ENCODE peak calls at places on chromosomes 6 and 20, in nine cellular contexts. One of them, this sample, is unnamed.

GRCh38 chr20:58192567-58192966 is 35.9 kb downstream of the ANKRD60 start:
- DNase-seq in brain microvascular endothelial cell: no peak
- DNase-seq in BJ: no peak
- DNase-seq in transverse colon: no peak
- DNase-seq in cardiac fibroblast: no peak
- DNase-seq in CD8-positive, alpha-beta T cell: peak
- DNase-seq in lower lobe of right lung: no peak
- DNase-seq in bronchial epithelial cell: no peak
- DNase-seq in AG04450: no peak
- DNase-seq in this sample: no peak

GRCh38 chr6:54474898-54475297 is 166.7 kb downstream of the TINAG start:
- DNase-seq in brain microvascular endothelial cell: no peak
- DNase-seq in BJ: no peak
- DNase-seq in transverse colon: no peak
- DNase-seq in cardiac fibroblast: no peak
- DNase-seq in CD8-positive, alpha-beta T cell: no peak
- DNase-seq in lower lobe of right lung: no peak
- DNase-seq in bronchial epithelial cell: no peak
- DNase-seq in AG04450: no peak
- DNase-seq in this sample: no peak

GRCh38 chr6:42970859-42971612 is 7.9 kb downstream of the PEX6 start:
- DNase-seq in brain microvascular endothelial cell: no peak
- DNase-seq in BJ: no peak
- DNase-seq in transverse colon: no peak
- DNase-seq in cardiac fibroblast: peak
- DNase-seq in CD8-positive, alpha-beta T cell: no peak
- DNase-seq in lower lobe of right lung: no peak
- DNase-seq in bronchial epithelial cell: peak
- DNase-seq in AG04450: no peak
- DNase-seq in this sample: no peak

GRCh38 chr6:137919512-137919823 is 52.4 kb downstream of the TNFAIP3 start:
- DNase-seq in brain microvascular endothelial cell: no peak
- DNase-seq in BJ: no peak
- DNase-seq in transverse colon: no peak
- DNase-seq in cardiac fibroblast: no peak
- DNase-seq in CD8-positive, alpha-beta T cell: no peak
- DNase-seq in lower lobe of right lung: no peak
- DNase-seq in bronchial epithelial cell: no peak
- DNase-seq in AG04450: no peak
- DNase-seq in this sample: no peak

GRCh38 chr6:25136879-25137278 is 142.3 kb upstream of the CARMIL1 start:
- DNase-seq in brain microvascular endothelial cell: no peak
- DNase-seq in BJ: no peak
- DNase-seq in transverse colon: no peak
- DNase-seq in cardiac fibroblast: peak
- DNase-seq in CD8-positive, alpha-beta T cell: no peak
- DNase-seq in lower lobe of right lung: no peak
- DNase-seq in bronchial epithelial cell: no peak
- DNase-seq in AG04450: no peak
- DNase-seq in this sample: no peak

GRCh38 chr6:43286995-43287716 is 10.9 kb upstream of the SLC22A7 start:
- DNase-seq in brain microvascular endothelial cell: no peak
- DNase-seq in BJ: no peak
- DNase-seq in transverse colon: no peak
- DNase-seq in cardiac fibroblast: peak
- DNase-seq in CD8-positive, alpha-beta T cell: no peak
- DNase-seq in lower lobe of right lung: no peak
- DNase-seq in bronchial epithelial cell: no peak
- DNase-seq in AG04450: no peak
- DNase-seq in this sample: peak

GRCh38 chr6:149318581-149319286 is 1.2 kb downstream of the TAB2 start:
- DNase-seq in brain microvascular endothelial cell: no peak
- DNase-seq in BJ: no peak
- DNase-seq in transverse colon: peak
- DNase-seq in cardiac fibroblast: peak
- DNase-seq in CD8-positive, alpha-beta T cell: no peak
- DNase-seq in lower lobe of right lung: no peak
- DNase-seq in bronchial epithelial cell: no peak
- DNase-seq in AG04450: no peak
- DNase-seq in this sample: peak

GRCh38 chr6:130760006-130760405 is 67.2 kb upstream of the SMLR1 start:
- DNase-seq in brain microvascular endothelial cell: peak
- DNase-seq in BJ: no peak
- DNase-seq in transverse colon: no peak
- DNase-seq in cardiac fibroblast: peak
- DNase-seq in CD8-positive, alpha-beta T cell: no peak
- DNase-seq in lower lobe of right lung: no peak
- DNase-seq in bronchial epithelial cell: peak
- DNase-seq in AG04450: no peak
- DNase-seq in this sample: peak

GRCh38 chr6:24918641-24919403 is 16.9 kb downstream of the RIPOR2 start:
- DNase-seq in brain microvascular endothelial cell: no peak
- DNase-seq in BJ: no peak
- DNase-seq in transverse colon: no peak
- DNase-seq in cardiac fibroblast: no peak
- DNase-seq in CD8-positive, alpha-beta T cell: no peak
- DNase-seq in lower lobe of right lung: no peak
- DNase-seq in bronchial epithelial cell: no peak
- DNase-seq in AG04450: no peak
- DNase-seq in this sample: no peak

DNA sequence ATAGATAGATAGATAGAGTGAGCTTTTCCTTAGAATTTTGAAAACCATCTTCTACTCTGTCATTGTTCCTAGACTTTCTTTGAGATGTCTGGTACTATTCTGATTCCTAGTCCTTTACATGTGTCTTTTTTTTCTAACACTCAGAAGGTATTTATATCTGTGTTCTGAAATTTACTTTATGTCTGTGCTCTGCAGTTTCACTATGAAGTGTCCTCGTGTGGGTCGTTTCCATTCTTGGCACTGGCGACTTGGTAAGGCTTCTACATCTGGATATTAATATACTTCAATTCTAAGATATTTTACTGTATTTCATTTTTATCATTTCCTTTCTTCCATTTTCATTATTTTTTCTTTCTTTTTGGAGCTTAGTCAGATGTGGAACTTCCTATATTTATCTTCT is 87.0 kb downstream of the FHL5 start:
- DNase-seq in brain microvascular endothelial cell: no peak
- DNase-seq in BJ: no peak
- DNase-seq in transverse colon: no peak
- DNase-seq in cardiac fibroblast: no peak
- DNase-seq in CD8-positive, alpha-beta T cell: no peak
- DNase-seq in lower lobe of right lung: no peak
- DNase-seq in bronchial epithelial cell: no peak
- DNase-seq in AG04450: no peak
- DNase-seq in this sample: no peak
- H3K4me3 ChIP-seq in brain microvascular endothelial cell: no peak
- H3K4me3 ChIP-seq in BJ: no peak
- H3K4me3 ChIP-seq in transverse colon: no peak
- H3K4me3 ChIP-seq in cardiac fibroblast: no peak
- H3K4me3 ChIP-seq in CD8-positive, alpha-beta T cell: no peak
- H3K4me3 ChIP-seq in lower lobe of right lung: no peak
- H3K4me3 ChIP-seq in bronchial epithelial cell: no peak
- H3K4me3 ChIP-seq in AG04450: no peak
- H3K4me3 ChIP-seq in this sample: no peak

DNA sequence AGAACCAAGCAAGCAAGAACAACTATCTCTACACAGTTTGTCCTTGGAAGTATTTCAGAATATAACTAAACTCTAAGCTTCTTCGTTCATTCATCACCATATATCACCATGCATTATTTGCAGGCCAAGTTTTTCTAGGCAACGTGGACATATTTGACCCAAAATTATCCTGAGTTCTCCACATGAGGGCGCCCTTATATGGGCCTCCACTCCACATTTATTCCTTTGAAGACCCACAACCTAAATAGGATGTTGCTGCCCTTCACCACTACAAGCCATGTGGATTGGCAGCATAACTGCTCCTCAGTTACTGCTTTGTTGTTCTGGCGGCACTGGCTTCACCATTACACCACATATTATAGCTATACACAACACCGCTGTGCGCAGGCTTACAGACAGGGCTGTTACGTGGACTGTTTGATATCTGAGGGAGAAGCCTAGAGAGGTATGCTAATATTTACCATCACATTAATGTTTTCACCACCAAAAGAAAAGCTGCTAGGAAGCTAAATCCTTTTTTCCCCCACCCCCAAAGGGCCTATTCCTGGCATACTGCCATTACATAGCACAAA is 411.8 kb downstream of the C6orf118 start:
- DNase-seq in brain microvascular endothelial cell: no peak
- DNase-seq in BJ: no peak
- DNase-seq in transverse colon: no peak
- DNase-seq in cardiac fibroblast: no peak
- DNase-seq in CD8-positive, alpha-beta T cell: no peak
- DNase-seq in lower lobe of right lung: no peak
- DNase-seq in bronchial epithelial cell: no peak
- DNase-seq in AG04450: no peak
- DNase-seq in this sample: peak
- TF ChIP-seq CTCF in brain microvascular endothelial cell: no peak
- TF ChIP-seq CTCF in BJ: no peak
- TF ChIP-seq CTCF in transverse colon: no peak
- TF ChIP-seq CTCF in cardiac fibroblast: no peak
- TF ChIP-seq CTCF in CD8-positive, alpha-beta T cell: no peak
- TF ChIP-seq CTCF in lower lobe of right lung: no peak
- TF ChIP-seq CTCF in bronchial epithelial cell: no peak
- TF ChIP-seq CTCF in AG04450: no peak
- TF ChIP-seq CTCF in this sample: peak

DNA sequence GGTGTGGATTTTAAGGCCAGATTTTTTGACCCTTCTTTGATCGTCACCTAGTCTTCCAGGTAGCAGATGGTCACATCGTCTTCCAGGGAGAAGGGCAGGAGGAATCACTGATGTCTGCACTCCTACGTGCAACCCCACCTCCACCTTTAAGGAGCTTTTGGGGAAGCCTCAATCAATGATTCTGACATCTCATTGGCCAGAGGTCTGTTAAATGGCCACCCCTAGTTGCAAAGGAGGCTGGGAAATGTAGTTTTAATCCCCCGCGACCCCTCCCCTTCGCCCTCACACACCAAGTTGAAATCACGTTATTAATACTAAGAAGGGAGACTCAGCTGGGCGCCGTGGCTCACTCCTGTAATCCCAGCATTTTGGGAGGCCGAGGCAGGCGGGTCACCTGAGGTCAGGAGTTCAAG is 151.4 kb downstream of the BCAS1 start:
- DNase-seq in brain microvascular endothelial cell: no peak
- DNase-seq in BJ: no peak
- DNase-seq in transverse colon: peak
- DNase-seq in cardiac fibroblast: no peak
- DNase-seq in CD8-positive, alpha-beta T cell: no peak
- DNase-seq in lower lobe of right lung: no peak
- DNase-seq in bronchial epithelial cell: no peak
- DNase-seq in AG04450: no peak
- DNase-seq in this sample: peak
- H3K4me3 ChIP-seq in brain microvascular endothelial cell: no peak
- H3K4me3 ChIP-seq in BJ: no peak
- H3K4me3 ChIP-seq in transverse colon: no peak
- H3K4me3 ChIP-seq in cardiac fibroblast: no peak
- H3K4me3 ChIP-seq in CD8-positive, alpha-beta T cell: no peak
- H3K4me3 ChIP-seq in lower lobe of right lung: no peak
- H3K4me3 ChIP-seq in bronchial epithelial cell: no peak
- H3K4me3 ChIP-seq in AG04450: no peak
- H3K4me3 ChIP-seq in this sample: no peak

DNA sequence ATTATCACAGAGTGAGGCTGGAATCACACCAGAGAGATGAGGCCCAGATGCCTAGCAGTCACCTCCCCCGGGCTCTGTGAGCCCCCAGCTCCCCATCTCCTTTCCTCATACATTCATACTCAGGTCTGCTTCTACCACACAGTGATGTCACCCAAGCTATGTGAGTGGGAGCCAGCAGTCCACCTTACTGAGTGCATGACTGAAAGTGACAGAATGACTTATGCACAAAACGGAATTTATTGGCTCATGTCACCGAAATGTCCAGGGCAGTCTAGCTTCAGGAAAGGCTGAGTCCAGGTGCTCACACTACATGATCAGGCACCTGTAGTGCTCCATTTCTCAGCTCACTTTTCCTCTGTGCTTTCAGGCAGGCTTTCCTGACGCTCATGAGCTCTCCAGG is 36.7 kb upstream of the CCN6 start:
- DNase-seq in brain microvascular endothelial cell: no peak
- DNase-seq in BJ: no peak
- DNase-seq in transverse colon: no peak
- DNase-seq in cardiac fibroblast: no peak
- DNase-seq in CD8-positive, alpha-beta T cell: no peak
- DNase-seq in lower lobe of right lung: no peak
- DNase-seq in bronchial epithelial cell: no peak
- DNase-seq in AG04450: no peak
- DNase-seq in this sample: no peak
- TF ChIP-seq CTCF in brain microvascular endothelial cell: no peak
- TF ChIP-seq CTCF in BJ: no peak
- TF ChIP-seq CTCF in transverse colon: no peak
- TF ChIP-seq CTCF in cardiac fibroblast: no peak
- TF ChIP-seq CTCF in CD8-positive, alpha-beta T cell: no peak
- TF ChIP-seq CTCF in lower lobe of right lung: no peak
- TF ChIP-seq CTCF in bronchial epithelial cell: no peak
- TF ChIP-seq CTCF in AG04450: no peak
- TF ChIP-seq CTCF in this sample: no peak

GRCh38 chr6:10416516-10416862 is 1.6 kb upstream of the TFAP2A start:
- DNase-seq in brain microvascular endothelial cell: no peak
- DNase-seq in BJ: no peak
- DNase-seq in transverse colon: no peak
- DNase-seq in cardiac fibroblast: no peak
- DNase-seq in CD8-positive, alpha-beta T cell: no peak
- DNase-seq in lower lobe of right lung: no peak
- DNase-seq in bronchial epithelial cell: no peak
- DNase-seq in AG04450: no peak
- DNase-seq in this sample: no peak
- H3K4me3 ChIP-seq in brain microvascular endothelial cell: no peak
- H3K4me3 ChIP-seq in BJ: no peak
- H3K4me3 ChIP-seq in transverse colon: no peak
- H3K4me3 ChIP-seq in cardiac fibroblast: no peak
- H3K4me3 ChIP-seq in CD8-positive, alpha-beta T cell: no peak
- H3K4me3 ChIP-seq in lower lobe of right lung: no peak
- H3K4me3 ChIP-seq in bronchial epithelial cell: no peak
- H3K4me3 ChIP-seq in AG04450: no peak
- H3K4me3 ChIP-seq in this sample: no peak

DNA sequence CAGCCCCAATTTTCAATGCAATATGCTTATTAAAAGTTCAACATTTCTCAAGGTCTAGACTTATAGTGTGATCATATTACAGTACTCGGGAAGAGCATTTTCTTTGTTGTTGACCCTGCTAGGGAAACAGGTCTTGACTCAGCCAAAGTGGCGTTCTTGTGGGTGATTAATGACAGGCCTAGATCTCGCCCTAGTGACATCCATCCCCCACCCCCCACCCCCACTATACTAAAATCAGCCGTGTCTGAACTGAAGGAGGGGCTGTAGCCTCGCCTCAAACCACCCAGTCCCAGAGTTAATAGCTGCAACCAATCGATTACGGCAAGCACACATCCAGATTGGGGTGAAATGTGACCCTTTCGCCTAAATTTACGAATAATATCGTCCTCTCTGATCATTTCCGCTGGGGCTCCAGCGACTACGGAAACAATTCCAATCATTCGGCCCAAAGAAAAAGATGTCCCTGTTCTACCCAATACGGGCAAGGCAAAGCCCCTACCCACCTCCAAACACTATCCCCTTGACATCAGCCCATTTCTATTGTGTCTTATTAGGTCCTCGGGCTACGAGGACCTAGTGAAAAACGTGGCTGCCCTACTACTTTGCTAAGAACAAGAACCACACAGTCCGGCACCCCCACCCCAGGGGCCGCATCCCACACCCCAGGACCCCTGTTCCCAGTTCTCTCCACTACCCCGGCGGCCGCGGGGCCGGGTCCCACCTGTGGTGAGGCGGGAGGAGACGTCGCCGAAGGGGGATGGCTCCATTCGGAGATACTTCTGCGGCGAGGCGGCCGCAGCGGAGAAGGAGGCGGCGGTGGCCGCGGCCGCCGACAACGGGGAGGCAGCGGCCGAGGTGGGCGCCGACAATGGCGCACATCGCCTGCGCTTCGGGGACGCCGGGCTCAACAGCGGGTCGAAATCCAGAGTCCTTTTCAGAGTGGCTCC is 1.0 kb downstream of the AKIRIN2 start:
- DNase-seq in brain microvascular endothelial cell: peak
- DNase-seq in BJ: no peak
- DNase-seq in transverse colon: peak
- DNase-seq in cardiac fibroblast: peak
- DNase-seq in CD8-positive, alpha-beta T cell: peak
- DNase-seq in lower lobe of right lung: peak
- DNase-seq in bronchial epithelial cell: peak
- DNase-seq in AG04450: no peak
- DNase-seq in this sample: peak
- TF ChIP-seq CTCF in brain microvascular endothelial cell: no peak
- TF ChIP-seq CTCF in BJ: peak
- TF ChIP-seq CTCF in transverse colon: no peak
- TF ChIP-seq CTCF in cardiac fibroblast: no peak
- TF ChIP-seq CTCF in CD8-positive, alpha-beta T cell: no peak
- TF ChIP-seq CTCF in lower lobe of right lung: no peak
- TF ChIP-seq CTCF in bronchial epithelial cell: peak
- TF ChIP-seq CTCF in AG04450: no peak
- TF ChIP-seq CTCF in this sample: no peak